ENCODE peak calls at places on chromosomes 7 and 10, in six cellular contexts. One of them, this sample, is unnamed.

GRCh38 chr10:111137587-111137986 is 60.8 kb downstream of the ADRA2A start:
- DNase-seq in Panc1: no peak
- DNase-seq in mucosa of descending colon: no peak
- DNase-seq in esophagus squamous epithelium: no peak
- DNase-seq in gastrocnemius medialis: no peak
- DNase-seq in heart right ventricle: no peak
- DNase-seq in this sample: no peak

GRCh38 chr10:126964190-126964589 is 59.0 kb downstream of the DOCK1 start:
- DNase-seq in Panc1: no peak
- DNase-seq in mucosa of descending colon: no peak
- DNase-seq in esophagus squamous epithelium: no peak
- DNase-seq in gastrocnemius medialis: no peak
- DNase-seq in heart right ventricle: no peak
- DNase-seq in this sample: no peak

GRCh38 chr10:72090326-72090725 is 2.0 kb upstream of the SPOCK2 start:
- DNase-seq in Panc1: no peak
- DNase-seq in mucosa of descending colon: no peak
- DNase-seq in esophagus squamous epithelium: no peak
- DNase-seq in gastrocnemius medialis: no peak
- DNase-seq in heart right ventricle: no peak
- DNase-seq in this sample: no peak

GRCh38 chr7:24992314-24992713 is 12.3 kb upstream of the OSBPL3 start:
- DNase-seq in Panc1: no peak
- DNase-seq in mucosa of descending colon: no peak
- DNase-seq in esophagus squamous epithelium: no peak
- DNase-seq in gastrocnemius medialis: no peak
- DNase-seq in heart right ventricle: no peak
- DNase-seq in this sample: no peak

GRCh38 chr10:73992899-73993788 is 4.8 kb upstream of the VCL start:
- DNase-seq in Panc1: no peak
- DNase-seq in mucosa of descending colon: no peak
- DNase-seq in esophagus squamous epithelium: no peak
- DNase-seq in gastrocnemius medialis: no peak
- DNase-seq in heart right ventricle: no peak
- DNase-seq in this sample: no peak

GRCh38 chr7:94060772-94061171 is 56.6 kb upstream of the BET1 start:
- DNase-seq in Panc1: no peak
- DNase-seq in mucosa of descending colon: no peak
- DNase-seq in esophagus squamous epithelium: no peak
- DNase-seq in gastrocnemius medialis: no peak
- DNase-seq in heart right ventricle: no peak
- DNase-seq in this sample: no peak

GRCh38 chr10:14276200-14276599 is 54.5 kb downstream of the FRMD4A start:
- DNase-seq in Panc1: no peak
- DNase-seq in mucosa of descending colon: no peak
- DNase-seq in esophagus squamous epithelium: no peak
- DNase-seq in gastrocnemius medialis: no peak
- DNase-seq in heart right ventricle: no peak
- DNase-seq in this sample: no peak

GRCh38 chr10:76444034-76444800 is 1012.8 kb downstream of the LRMDA start:
- DNase-seq in Panc1: no peak
- DNase-seq in mucosa of descending colon: no peak
- DNase-seq in esophagus squamous epithelium: no peak
- DNase-seq in gastrocnemius medialis: peak; percentile 40
- DNase-seq in heart right ventricle: no peak
- DNase-seq in this sample: no peak

GRCh38 chr10:88411772-88412349 is 171.3 kb downstream of the RNLS start:
- DNase-seq in Panc1: no peak
- DNase-seq in mucosa of descending colon: no peak
- DNase-seq in esophagus squamous epithelium: no peak
- DNase-seq in gastrocnemius medialis: no peak
- DNase-seq in heart right ventricle: no peak
- DNase-seq in this sample: no peak

GRCh38 chr7:118372530-118372929 is 148.0 kb downstream of the ANKRD7 start:
- DNase-seq in Panc1: no peak
- DNase-seq in mucosa of descending colon: peak; percentile 4
- DNase-seq in esophagus squamous epithelium: no peak
- DNase-seq in gastrocnemius medialis: no peak
- DNase-seq in heart right ventricle: no peak
- DNase-seq in this sample: no peak

GRCh38 chr7:131110294-131111080 is 217.2 kb upstream of the MKLN1 start:
- DNase-seq in Panc1: no peak
- DNase-seq in mucosa of descending colon: peak; percentile 24
- DNase-seq in esophagus squamous epithelium: no peak
- DNase-seq in gastrocnemius medialis: no peak
- DNase-seq in heart right ventricle: peak; percentile 17
- DNase-seq in this sample: peak; percentile 35

GRCh38 chr10:86363184-86363832 is 3.3 kb downstream of the GRID1 start:
- DNase-seq in Panc1: no peak
- DNase-seq in mucosa of descending colon: no peak
- DNase-seq in esophagus squamous epithelium: no peak
- DNase-seq in gastrocnemius medialis: no peak
- DNase-seq in heart right ventricle: no peak
- DNase-seq in this sample: no peak

GRCh38 chr7:94368371-94368791 is 26.3 kb upstream of the COL1A2 start:
- DNase-seq in Panc1: no peak
- DNase-seq in mucosa of descending colon: peak; percentile 12
- DNase-seq in esophagus squamous epithelium: no peak
- DNase-seq in gastrocnemius medialis: no peak
- DNase-seq in heart right ventricle: peak; percentile 22
- DNase-seq in this sample: peak; percentile 75

GRCh38 chr7:53744361-53744760 is 708.9 kb downstream of the POM121L12 start:
- DNase-seq in Panc1: no peak
- DNase-seq in mucosa of descending colon: no peak
- DNase-seq in esophagus squamous epithelium: no peak
- DNase-seq in gastrocnemius medialis: no peak
- DNase-seq in heart right ventricle: no peak
- DNase-seq in this sample: no peak

GRCh38 chr7:140876519-140877248 is 48.0 kb downstream of the BRAF start:
- DNase-seq in Panc1: no peak
- DNase-seq in mucosa of descending colon: no peak
- DNase-seq in esophagus squamous epithelium: no peak
- DNase-seq in gastrocnemius medialis: no peak
- DNase-seq in heart right ventricle: no peak
- DNase-seq in this sample: peak; percentile 35

GRCh38 chr10:79473511-79474095 is 28.2 kb upstream of the ZCCHC24 start:
- DNase-seq in Panc1: no peak
- DNase-seq in mucosa of descending colon: no peak
- DNase-seq in esophagus squamous epithelium: no peak
- DNase-seq in gastrocnemius medialis: no peak
- DNase-seq in heart right ventricle: no peak
- DNase-seq in this sample: no peak

GRCh38 chr10:21205328-21205727 is 308.2 kb upstream of the NEBL start:
- DNase-seq in Panc1: no peak
- DNase-seq in mucosa of descending colon: no peak
- DNase-seq in esophagus squamous epithelium: no peak
- DNase-seq in gastrocnemius medialis: no peak
- DNase-seq in heart right ventricle: no peak
- DNase-seq in this sample: no peak

GRCh38 chr10:15483215-15483970 is 112.3 kb upstream of the FAM171A1 start:
- DNase-seq in Panc1: no peak
- DNase-seq in mucosa of descending colon: no peak
- DNase-seq in esophagus squamous epithelium: no peak
- DNase-seq in gastrocnemius medialis: no peak
- DNase-seq in heart right ventricle: no peak
- DNase-seq in this sample: no peak

GRCh38 chr7:127322351-127322750 is 69.6 kb upstream of the GRM8 start:
- DNase-seq in Panc1: no peak
- DNase-seq in mucosa of descending colon: no peak
- DNase-seq in esophagus squamous epithelium: no peak
- DNase-seq in gastrocnemius medialis: no peak
- DNase-seq in heart right ventricle: no peak
- DNase-seq in this sample: no peak

GRCh38 chr7:35617076-35617475 is 77.9 kb downstream of the HERPUD2 start:
- DNase-seq in Panc1: no peak
- DNase-seq in mucosa of descending colon: no peak
- DNase-seq in esophagus squamous epithelium: no peak
- DNase-seq in gastrocnemius medialis: no peak
- DNase-seq in heart right ventricle: no peak
- DNase-seq in this sample: no peak

GRCh38 chr7:116395125-116395791 is 104.3 kb upstream of the CAV2 start:
- DNase-seq in Panc1: peak; percentile 91
- DNase-seq in mucosa of descending colon: no peak
- DNase-seq in esophagus squamous epithelium: no peak
- DNase-seq in gastrocnemius medialis: no peak
- DNase-seq in heart right ventricle: no peak
- DNase-seq in this sample: peak; percentile 89

GRCh38 chr10:110217609-110218008 is 10.2 kb downstream of the MXI1 start:
- DNase-seq in Panc1: no peak
- DNase-seq in mucosa of descending colon: no peak
- DNase-seq in esophagus squamous epithelium: no peak
- DNase-seq in gastrocnemius medialis: no peak
- DNase-seq in heart right ventricle: no peak
- DNase-seq in this sample: no peak

GRCh38 chr10:79116801-79117723 is 48.3 kb downstream of the ZMIZ1 start:
- DNase-seq in Panc1: no peak
- DNase-seq in mucosa of descending colon: peak; percentile 62
- DNase-seq in esophagus squamous epithelium: no peak
- DNase-seq in gastrocnemius medialis: peak; percentile 62
- DNase-seq in heart right ventricle: peak; percentile 59
- DNase-seq in this sample: no peak

GRCh38 chr10:43667317-43667731 is 18.6 kb upstream of the ZNF32 start:
- DNase-seq in Panc1: no peak
- DNase-seq in mucosa of descending colon: peak; percentile 16
- DNase-seq in esophagus squamous epithelium: no peak
- DNase-seq in gastrocnemius medialis: no peak
- DNase-seq in heart right ventricle: no peak
- DNase-seq in this sample: no peak

GRCh38 chr10:124741281-124741921 is 2.8 kb downstream of the FAM53B start:
- DNase-seq in Panc1: no peak
- DNase-seq in mucosa of descending colon: peak; percentile 96
- DNase-seq in esophagus squamous epithelium: no peak
- DNase-seq in gastrocnemius medialis: peak; percentile 82
- DNase-seq in heart right ventricle: peak; percentile 90
- DNase-seq in this sample: peak; percentile 68

GRCh38 chr10:36393800-36394199 is 731.6 kb upstream of the ANKRD30A start:
- DNase-seq in Panc1: no peak
- DNase-seq in mucosa of descending colon: no peak
- DNase-seq in esophagus squamous epithelium: no peak
- DNase-seq in gastrocnemius medialis: no peak
- DNase-seq in heart right ventricle: no peak
- DNase-seq in this sample: no peak

GRCh38 chr7:129779602-129780256 is 168.2 kb downstream of the NRF1 start:
- DNase-seq in Panc1: no peak
- DNase-seq in mucosa of descending colon: peak; percentile 47
- DNase-seq in esophagus squamous epithelium: no peak
- DNase-seq in gastrocnemius medialis: no peak
- DNase-seq in heart right ventricle: no peak
- DNase-seq in this sample: no peak

DNA sequence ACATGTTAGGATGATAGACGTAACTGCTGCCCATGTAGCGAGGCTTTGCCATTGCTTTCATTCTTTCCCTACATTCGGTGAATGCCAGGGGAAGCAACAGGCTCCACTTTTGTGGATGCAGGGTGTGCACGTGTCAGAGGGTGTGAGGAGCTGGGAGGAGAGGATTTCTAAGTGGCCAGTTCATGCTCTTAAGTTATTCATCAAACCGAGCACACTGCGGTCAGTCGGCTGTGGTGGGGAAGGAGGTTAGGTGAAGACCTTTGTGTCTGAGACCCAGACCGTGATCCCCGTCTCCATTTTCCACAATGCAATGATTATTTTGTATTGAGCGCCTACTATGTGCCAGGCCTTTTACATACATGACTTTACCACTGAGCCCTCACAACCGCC is 438.6 kb upstream of the GALNT17 start:
- DNase-seq in Panc1: no peak
- DNase-seq in mucosa of descending colon: peak; percentile 28
- DNase-seq in esophagus squamous epithelium: no peak
- DNase-seq in gastrocnemius medialis: no peak
- DNase-seq in heart right ventricle: peak; percentile 7
- DNase-seq in this sample: no peak
- H3K4me3 ChIP-seq in Panc1: peak overlapping the region; percentile 48
- H3K4me3 ChIP-seq in mucosa of descending colon: no peak overlapping the region
- H3K4me3 ChIP-seq in esophagus squamous epithelium: peak overlapping the region; percentile 81
- H3K4me3 ChIP-seq in gastrocnemius medialis: peak overlapping the region; percentile 95
- H3K4me3 ChIP-seq in heart right ventricle: peak overlapping the region; percentile 89
- H3K4me3 ChIP-seq in this sample: no peak overlapping the region

GRCh38 chr7:139640678-139641077 is 117.2 kb downstream of the CLEC2L start:
- DNase-seq in Panc1: no peak
- DNase-seq in mucosa of descending colon: no peak
- DNase-seq in esophagus squamous epithelium: no peak
- DNase-seq in gastrocnemius medialis: no peak
- DNase-seq in heart right ventricle: no peak
- DNase-seq in this sample: no peak
- H3K4me1 ChIP-seq in Panc1: no peaks in the 10 kb centered on the region
- H3K4me1 ChIP-seq in mucosa of descending colon: no peaks in the 10 kb centered on the region
- H3K4me1 ChIP-seq in esophagus squamous epithelium: peaks cover 2% of the 10 kb centered on the region
- H3K4me1 ChIP-seq in gastrocnemius medialis: no peaks in the 10 kb centered on the region
- H3K4me1 ChIP-seq in heart right ventricle: no peaks in the 10 kb centered on the region
- H3K4me1 ChIP-seq in this sample: no peaks in the 10 kb centered on the region

DNA sequence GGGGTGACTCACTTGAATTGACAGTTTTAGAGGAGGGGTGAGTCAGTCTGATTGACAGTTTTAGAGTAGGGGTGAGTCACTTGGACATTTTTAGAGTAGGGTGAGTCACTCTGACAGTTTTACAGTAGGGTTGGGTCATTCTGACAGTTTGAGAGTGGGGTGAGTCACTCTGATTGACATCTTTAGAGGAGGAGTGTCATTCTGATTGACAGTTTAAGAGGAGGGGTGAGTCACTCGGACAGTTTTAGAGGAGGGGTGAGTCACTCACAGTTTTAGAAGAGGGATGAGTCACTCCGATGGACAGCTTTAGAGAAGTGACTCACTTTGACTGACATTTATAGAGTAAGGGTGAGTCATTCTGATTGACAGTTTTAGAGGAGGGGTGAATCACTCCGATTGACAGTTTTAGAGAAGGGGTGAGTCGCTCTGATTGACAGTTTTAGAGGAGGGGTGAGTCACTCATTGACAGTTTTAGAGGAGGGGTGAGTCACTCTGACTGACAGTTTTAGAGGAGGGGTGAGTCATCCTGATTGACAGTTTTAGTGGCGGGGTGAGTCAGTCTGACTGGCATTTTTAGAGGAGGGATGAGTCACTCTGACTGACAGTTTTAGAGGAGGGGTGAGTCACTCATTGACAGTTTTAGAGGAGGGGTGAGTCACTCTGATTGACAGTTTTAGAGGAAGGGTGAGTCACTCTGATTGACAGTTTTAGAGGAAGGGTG is 595.9 kb downstream of the DNAJB6 start:
- DNase-seq in Panc1: peak; percentile 22
- DNase-seq in mucosa of descending colon: no peak
- DNase-seq in esophagus squamous epithelium: no peak
- DNase-seq in gastrocnemius medialis: no peak
- DNase-seq in heart right ventricle: no peak
- DNase-seq in this sample: no peak
- H3K4me3 ChIP-seq in Panc1: no peak overlapping the region
- H3K4me3 ChIP-seq in mucosa of descending colon: no peak overlapping the region
- H3K4me3 ChIP-seq in esophagus squamous epithelium: no peak overlapping the region
- H3K4me3 ChIP-seq in gastrocnemius medialis: no peak overlapping the region
- H3K4me3 ChIP-seq in heart right ventricle: no peak overlapping the region
- H3K4me3 ChIP-seq in this sample: no peak overlapping the region

DNA sequence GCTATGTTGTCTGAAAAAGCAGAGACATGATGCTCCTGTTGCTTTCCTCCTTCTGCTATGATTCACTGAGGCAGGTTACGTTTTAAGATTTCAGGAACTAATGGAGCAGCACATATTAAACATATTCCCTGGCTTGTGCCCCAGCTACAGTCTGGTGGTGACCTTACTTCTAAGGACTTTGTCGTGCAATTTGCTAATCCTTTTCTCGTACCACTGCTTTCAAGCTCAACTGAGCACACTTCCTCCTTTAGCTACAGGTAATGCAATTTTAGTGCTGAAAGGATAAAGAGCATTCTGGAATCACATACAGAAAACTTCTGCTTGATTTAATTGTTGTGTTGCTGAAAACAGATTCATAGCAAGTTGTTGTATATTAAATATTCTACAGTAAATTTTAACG is 16.2 kb upstream of the PRR15 start:
- DNase-seq in Panc1: no peak
- DNase-seq in mucosa of descending colon: no peak
- DNase-seq in esophagus squamous epithelium: no peak
- DNase-seq in gastrocnemius medialis: no peak
- DNase-seq in heart right ventricle: no peak
- DNase-seq in this sample: no peak
- H3K4me1 ChIP-seq in Panc1: no peaks in the 10 kb centered on the region
- H3K4me1 ChIP-seq in mucosa of descending colon: no peaks in the 10 kb centered on the region
- H3K4me1 ChIP-seq in esophagus squamous epithelium: no peaks in the 10 kb centered on the region
- H3K4me1 ChIP-seq in gastrocnemius medialis: no peaks in the 10 kb centered on the region
- H3K4me1 ChIP-seq in heart right ventricle: no peaks in the 10 kb centered on the region
- H3K4me1 ChIP-seq in this sample: no peaks in the 10 kb centered on the region